ENCODE peak calls at places on chromosomes 12 and 14, in six cellular contexts. I, D, L, P, J and K are unnamed samples.

GRCh38 chr12:114935658-114936057 is 251.7 kb upstream of the TBX3 start:
- DNase-seq in P (no peak), L (no peak), I (no peak), D (no peak), J (no peak), K (no peak)

GRCh38 chr14:74459289-74459946 is 33.4 kb upstream of the SYNDIG1L start:
- DNase-seq in I (peak), J (peak), D (peak), L (peak), P (peak), K (peak)

GRCh38 chr12:52608826-52609630 is 7.8 kb upstream of the KRT72 start:
- DNase-seq in J (no peak), D (peak), P (peak), L (no peak), I (no peak), K (no peak)

GRCh38 chr12:110600254-110600653 is 13.7 kb upstream of the TCTN1 start:
- DNase-seq in D (no peak), J (peak), L (peak), P (no peak), I (peak), K (no peak)

GRCh38 chr14:99564256-99564902 is 39.6 kb downstream of the CCDC85C start:
- DNase-seq in D (no peak), J (peak), I (peak), P (no peak), L (no peak), K (no peak)

GRCh38 chr12:66144796-66145754 is 14.5 kb upstream of the LLPH start:
- DNase-seq in L (peak), D (no peak), I (peak), J (peak), P (no peak), K (peak)

GRCh38 chr12:46933947-46934346 is 108.2 kb upstream of the SLC38A4 start:
- DNase-seq in P (no peak), L (peak), D (no peak), I (peak), J (peak), K (peak)

GRCh38 chr12:111457577-111457976 is 51.9 kb downstream of the SH2B3 start:
- DNase-seq in I (no peak), L (no peak), P (no peak), J (no peak), D (peak), K (no peak)

GRCh38 chr12:28512876-28513275 is 322.6 kb downstream of the CCDC91 start:
- DNase-seq in J (no peak), P (no peak), D (no peak), I (peak), L (no peak), K (no peak)

GRCh38 chr12:65825573-65826512 is 1.6 kb downstream of the HMGA2 start:
- DNase-seq in D (peak), P (peak), I (peak), J (peak), L (peak), K (peak)

GRCh38 chr12:27595231-27595642 is 71.2 kb downstream of the PPFIBP1 start:
- DNase-seq in I (peak), P (no peak), L (peak), D (no peak), J (peak), K (peak)

GRCh38 chr12:7460375-7461259 is 16.7 kb upstream of the CD163L1 start:
- DNase-seq in J (peak), P (peak), D (peak), I (peak), L (peak), K (peak)

GRCh38 chr14:61460853-61461611 is 139.7 kb downstream of the PRKCH start:
- DNase-seq in P (no peak), J (no peak), I (peak), L (peak), D (peak), K (no peak)

GRCh38 chr12:15209782-15210181 is 11.4 kb downstream of the RERG start:
- DNase-seq in L (no peak), D (no peak), P (no peak), J (peak), I (peak), K (no peak)

GRCh38 chr14:58549358-58549757 is 88.4 kb upstream of the DACT1 start:
- DNase-seq in L (no peak), J (no peak), D (no peak), I (peak), P (no peak), K (no peak)

GRCh38 chr12:56308714-56309113 is 7.1 kb downstream of the CNPY2 start:
- DNase-seq in P (no peak), L (no peak), D (no peak), J (no peak), I (no peak), K (no peak)

GRCh38 chr12:42473561-42473960 is 116.0 kb downstream of the PRICKLE1 start:
- DNase-seq in P (no peak), J (no peak), D (no peak), L (no peak), I (no peak), K (no peak)

GRCh38 chr12:67740706-67741105 is 92.2 kb downstream of the DYRK2 start:
- DNase-seq in L (peak), D (no peak), P (no peak), J (no peak), I (no peak), K (no peak)

GRCh38 chr12:65209655-65210043 is 40.3 kb downstream of the LEMD3 start:
- DNase-seq in I (no peak), P (no peak), L (no peak), J (no peak), D (no peak), K (no peak)

GRCh38 chr14:25406818-25407217 is 356.9 kb upstream of the STXBP6 start:
- DNase-seq in P (peak), I (peak), L (peak), D (peak), J (no peak), K (peak)

GRCh38 chr12:56775638-56776037 is 12.5 kb downstream of the HSD17B6 start:
- DNase-seq in P (no peak), I (no peak), D (no peak), L (no peak), J (no peak), K (no peak)

GRCh38 chr12:122918827-122919226 is 22.9 kb upstream of the VPS37B start:
- DNase-seq in L (no peak), P (no peak), D (no peak), J (no peak), I (peak), K (no peak)

GRCh38 chr14:95253039-95253620 is 66.6 kb downstream of the CLMN start:
- DNase-seq in I (no peak), D (no peak), J (no peak), P (no peak), L (no peak), K (no peak)

GRCh38 chr14:88063807-88064206 is 58.9 kb downstream of the GPR65 start:
- DNase-seq in L (no peak), P (no peak), J (no peak), I (no peak), D (no peak), K (no peak)

GRCh38 chr12:20475542-20475941 is 107.2 kb downstream of the PDE3A start:
- DNase-seq in I (peak), L (no peak), J (peak), P (no peak), D (no peak), K (no peak)

GRCh38 chr12:60201891-60202290 is 606.1 kb downstream of the SLC16A7 start:
- DNase-seq in J (no peak), I (peak), D (no peak), P (no peak), L (no peak), K (no peak)

GRCh38 chr12:80053048-80053790 is 46.1 kb upstream of the OTOGL start:
- DNase-seq in I (peak), D (no peak), P (no peak), L (no peak), J (peak), K (no peak)

GRCh38 chr14:94345344-94346072 is 22.4 kb upstream of the SERPINA6 start:
- DNase-seq in I (peak), L (peak), P (no peak), J (peak), D (no peak), K (no peak)

GRCh38 chr14:75660630-75661498 is at the start of the genes ERG28 and TTLL5:
- DNase-seq in D (peak), L (peak), I (peak), P (peak), J (peak), K (peak)
- H2BK5ac ChIP-seq in D (peak), L (peak), I (peak), P (no peak), J (no peak), K (peak)

DNA sequence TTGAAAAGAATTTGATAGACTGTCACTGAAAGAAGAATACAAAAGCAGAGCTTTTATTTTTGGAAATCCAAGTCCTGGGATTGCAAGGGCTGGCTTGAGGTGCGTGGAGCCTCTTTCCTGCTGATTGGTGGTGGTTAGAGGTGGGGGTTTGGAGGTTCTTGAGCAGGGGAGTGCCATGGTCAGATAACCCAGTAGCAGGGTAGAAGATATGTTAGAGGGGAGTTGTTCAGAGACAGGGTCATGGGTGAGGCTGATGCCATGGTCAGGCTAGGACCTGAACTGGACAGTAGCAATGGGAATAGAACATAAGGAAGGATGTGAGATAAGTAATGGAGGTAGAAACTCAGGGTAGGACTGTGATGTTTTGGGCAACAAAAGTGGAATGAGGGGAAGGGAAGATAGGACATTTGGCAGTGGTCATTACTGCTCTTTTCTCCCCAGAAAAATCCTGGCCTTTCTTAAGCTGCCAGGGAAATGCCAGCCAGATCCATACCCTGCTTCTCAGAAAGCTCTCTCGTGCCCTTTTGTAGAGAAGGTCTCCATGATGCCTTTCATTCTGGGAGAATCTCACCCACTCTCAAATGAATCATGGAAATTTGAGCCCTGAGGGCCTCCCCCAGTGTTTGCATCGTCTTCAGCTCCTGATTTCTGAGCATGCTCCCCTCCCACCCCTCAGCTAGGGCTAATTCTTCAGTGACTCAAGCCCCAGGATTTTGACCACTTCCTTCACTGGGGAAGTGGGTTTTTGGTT is 9.5 kb downstream of the EMP1 start:
- DNase-seq in J (peak), P (no peak), D (no peak), I (peak), L (peak), K (no peak)
- H4K8ac ChIP-seq in J (peak), P (no peak), D (no peak), I (peak), L (no peak), K (no peak)

GRCh38 chr12:76714861-76715260 is 49.1 kb upstream of the ZDHHC17 start:
- DNase-seq in I (no peak), P (no peak), L (no peak), J (no peak), D (no peak), K (no peak)
- H3K4me2 ChIP-seq in I (no peak), P (no peak), L (no peak), J (no peak), D (no peak), K (no peak)

DNA sequence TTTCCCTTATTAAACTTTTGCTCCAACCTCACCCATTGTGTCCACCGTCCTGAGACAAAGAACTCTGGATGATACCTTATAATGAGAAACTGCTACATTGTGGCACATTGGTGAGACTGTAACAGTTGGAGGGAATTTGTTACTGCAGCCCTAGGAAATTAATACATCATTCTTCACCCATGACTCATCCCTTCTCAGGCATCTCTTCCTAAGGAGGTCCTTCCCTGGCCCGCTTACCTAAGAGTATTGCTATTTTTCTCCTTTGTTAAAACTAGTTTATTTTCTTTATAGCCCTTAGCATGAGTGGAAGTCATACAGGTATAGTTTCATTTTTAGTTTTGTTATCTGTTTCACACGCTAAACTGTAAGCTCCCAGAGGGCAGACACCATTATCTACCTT is 87.1 kb downstream of the TMEM260 start:
- DNase-seq in P (no peak), D (no peak), J (peak), I (peak), L (peak), K (no peak)
- H2BK5ac ChIP-seq in P (no peak), D (peak), J (peak), I (peak), L (peak), K (no peak)

GRCh38 chr14:22588419-22589095 is 467 bp downstream of the DAD1 start:
- DNase-seq in D (no peak), L (no peak), P (no peak), I (no peak), J (no peak), K (no peak)
- H4K8ac ChIP-seq in D (no peak), L (no peak), P (no peak), I (peak), J (peak), K (no peak)

GRCh38 chr12:131818821-131819585 is 9.2 kb upstream of the MMP17 start:
- DNase-seq in L (no peak), J (no peak), P (no peak), D (no peak), I (no peak), K (no peak)
- H3K4me2 ChIP-seq in L (no peak), J (no peak), P (no peak), D (no peak), I (no peak), K (no peak)

GRCh38 chr12:104649217-104649834 is 192.6 kb downstream of the CHST11 start:
- DNase-seq in P (no peak), I (no peak), L (no peak), J (no peak), D (no peak), K (no peak)

GRCh38 chr12:104649913-104650312 is 193.2 kb downstream of the CHST11 start:
- DNase-seq in D (no peak), P (no peak), I (no peak), L (no peak), J (no peak), K (no peak)

GRCh38 chr12:104651812-104652211 is 195.1 kb downstream of the CHST11 start:
- DNase-seq in P (no peak), J (no peak), I (no peak), D (no peak), L (no peak), K (no peak)

GRCh38 chr12:104648746-104649145 is 192.0 kb downstream of the CHST11 start:
- DNase-seq in I (no peak), J (no peak), P (no peak), D (no peak), L (no peak), K (no peak)

DNA sequence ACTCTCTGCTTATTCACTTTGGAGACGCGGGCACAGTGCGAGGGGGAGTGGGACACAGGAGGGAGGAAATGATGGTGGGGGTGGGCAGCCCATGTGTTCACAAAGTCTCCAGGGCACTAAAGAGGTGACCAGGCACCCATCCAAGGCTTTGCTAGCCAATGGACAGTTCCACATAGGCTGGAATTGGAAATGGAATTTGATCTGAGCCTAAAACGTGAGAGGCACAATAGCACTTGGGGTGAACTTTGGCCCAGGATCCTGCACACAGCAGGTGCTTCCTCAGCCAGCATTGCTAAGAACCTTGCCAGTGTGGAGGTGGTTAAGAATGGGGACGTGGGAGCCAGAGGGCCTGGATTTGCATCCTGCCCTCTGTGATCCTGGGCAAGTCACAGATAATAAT is 193.8 kb downstream of the CHST11 start:
- DNase-seq in P (no peak), I (no peak), D (no peak), L (no peak), J (no peak), K (no peak)
- H2BK5ac ChIP-seq in P (no peak), I (no peak), D (no peak), L (no peak), J (no peak), K (no peak)

GRCh38 chr14:101151226-101151929 is 247.9 kb upstream of the RTL1 start:
- DNase-seq in I (no peak), J (no peak), D (no peak), L (peak), P (peak), K (no peak)
- H4K8ac ChIP-seq in I (no peak), J (no peak), D (peak), L (no peak), P (no peak), K (no peak)

DNA sequence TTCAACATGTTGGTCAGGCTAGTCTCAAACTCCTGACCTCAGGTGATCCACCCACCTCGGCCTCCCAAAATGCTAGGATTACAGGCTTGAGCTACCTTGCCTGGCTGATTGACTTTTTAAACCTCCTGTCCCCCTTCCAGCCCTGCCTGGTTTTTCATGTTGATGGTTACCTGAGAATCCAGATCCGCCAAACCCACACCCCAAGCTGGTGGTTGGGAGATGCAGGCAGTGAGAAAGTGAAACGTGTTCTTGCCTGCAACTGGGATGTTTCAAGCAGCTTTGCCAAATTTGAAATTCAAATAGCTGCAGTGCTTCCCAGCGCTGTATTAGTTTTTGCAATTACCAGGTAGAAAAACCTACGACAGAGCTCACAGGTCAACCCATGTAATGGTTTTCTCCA is 238.3 kb upstream of the PWP1 start:
- DNase-seq in D (no peak), J (no peak), I (no peak), L (no peak), P (no peak), K (no peak)
- H3K4me2 ChIP-seq in D (no peak), J (no peak), I (no peak), L (no peak), P (no peak), K (no peak)